ENCODE peak calls at places on chromosomes 13 and 19, in ten cellular contexts. One of them, this sample, is unnamed.

GRCh38 chr19:29514525-29515232 is 11.1 kb upstream of the VSTM2B start:
- DNase-seq in HCT116: no peak
- DNase-seq in K562: no peak
- DNase-seq in H1: no peak
- DNase-seq in HepG2: no peak
- DNase-seq in SK-N-SH: no peak
- DNase-seq in WTC11: no peak
- DNase-seq in A549: peak; percentile 59
- DNase-seq in endothelial cell of umbilical vein: no peak
- DNase-seq in GM12878: no peak
- DNase-seq in this sample: no peak

GRCh38 chr19:49165111-49165750 is 7.6 kb downstream of the TRPM4 start:
- DNase-seq in K562: no peak
- DNase-seq in SK-N-SH: no peak
- DNase-seq in HepG2: no peak
- DNase-seq in H1: no peak
- DNase-seq in WTC11: no peak
- DNase-seq in GM12878: no peak
- DNase-seq in HCT116: no peak
- DNase-seq in endothelial cell of umbilical vein: peak; percentile 85
- DNase-seq in A549: no peak
- DNase-seq in this sample: no peak

GRCh38 chr13:113726961-113727411 is 32.0 kb upstream of the TMEM255B start:
- DNase-seq in A549: no peak
- DNase-seq in HepG2: no peak
- DNase-seq in endothelial cell of umbilical vein: no peak
- DNase-seq in K562: no peak
- DNase-seq in SK-N-SH: no peak
- DNase-seq in H1: no peak
- DNase-seq in HCT116: no peak
- DNase-seq in GM12878: no peak
- DNase-seq in WTC11: no peak
- DNase-seq in this sample: no peak

GRCh38 chr19:24062222-24062621 is 24.8 kb upstream of the ZNF254 start:
- DNase-seq in K562: no peak
- DNase-seq in A549: no peak
- DNase-seq in SK-N-SH: no peak
- DNase-seq in WTC11: no peak
- DNase-seq in GM12878: no peak
- DNase-seq in HCT116: no peak
- DNase-seq in endothelial cell of umbilical vein: no peak
- DNase-seq in HepG2: no peak
- DNase-seq in H1: no peak
- DNase-seq in this sample: no peak

GRCh38 chr13:104143760-104144406 is 1077.7 kb upstream of the SLC10A2 start:
- DNase-seq in endothelial cell of umbilical vein: peak; percentile 19
- DNase-seq in HepG2: no peak
- DNase-seq in H1: no peak
- DNase-seq in A549: no peak
- DNase-seq in GM12878: no peak
- DNase-seq in HCT116: no peak
- DNase-seq in K562: no peak
- DNase-seq in SK-N-SH: no peak
- DNase-seq in WTC11: peak; percentile 14
- DNase-seq in this sample: no peak

GRCh38 chr19:51131780-51132680 is 7.3 kb downstream of the SIGLEC9 start:
- DNase-seq in SK-N-SH: peak; percentile 34
- DNase-seq in HCT116: peak; percentile 10
- DNase-seq in A549: peak; percentile 24
- DNase-seq in H1: no peak
- DNase-seq in K562: peak; percentile 70
- DNase-seq in endothelial cell of umbilical vein: peak; percentile 80
- DNase-seq in GM12878: no peak
- DNase-seq in WTC11: no peak
- DNase-seq in HepG2: no peak
- DNase-seq in this sample: peak; percentile 81

GRCh38 chr19:1945899-1946298 is 4.9 kb downstream of the CSNK1G2 start:
- DNase-seq in K562: peak; percentile 50
- DNase-seq in endothelial cell of umbilical vein: peak; percentile 16
- DNase-seq in HCT116: no peak
- DNase-seq in SK-N-SH: peak; percentile 93
- DNase-seq in WTC11: peak; percentile 91
- DNase-seq in H1: no peak
- DNase-seq in HepG2: peak; percentile 58
- DNase-seq in A549: peak; percentile 56
- DNase-seq in GM12878: no peak
- DNase-seq in this sample: no peak

GRCh38 chr13:96141032-96141431 is 51.1 kb downstream of the HS6ST3 start:
- DNase-seq in HepG2: peak; percentile 20
- DNase-seq in H1: no peak
- DNase-seq in endothelial cell of umbilical vein: no peak
- DNase-seq in A549: peak; percentile 25
- DNase-seq in K562: no peak
- DNase-seq in WTC11: no peak
- DNase-seq in GM12878: no peak
- DNase-seq in SK-N-SH: no peak
- DNase-seq in HCT116: no peak
- DNase-seq in this sample: peak; percentile 35

GRCh38 chr13:76297331-76297730 is 588.9 kb downstream of the KCTD12 start:
- DNase-seq in WTC11: no peak
- DNase-seq in HepG2: no peak
- DNase-seq in GM12878: no peak
- DNase-seq in SK-N-SH: no peak
- DNase-seq in endothelial cell of umbilical vein: no peak
- DNase-seq in H1: no peak
- DNase-seq in K562: no peak
- DNase-seq in A549: no peak
- DNase-seq in HCT116: no peak
- DNase-seq in this sample: no peak

GRCh38 chr13:36530861-36531590 is 98.7 kb downstream of the CCNA1 start:
- DNase-seq in endothelial cell of umbilical vein: peak; percentile 6
- DNase-seq in K562: no peak
- DNase-seq in GM12878: no peak
- DNase-seq in SK-N-SH: no peak
- DNase-seq in WTC11: no peak
- DNase-seq in HepG2: no peak
- DNase-seq in A549: no peak
- DNase-seq in H1: no peak
- DNase-seq in HCT116: no peak
- DNase-seq in this sample: peak; percentile 51

GRCh38 chr13:93473441-93474270 is 247.0 kb downstream of the GPC6 start:
- DNase-seq in WTC11: no peak
- DNase-seq in SK-N-SH: no peak
- DNase-seq in HCT116: no peak
- DNase-seq in GM12878: no peak
- DNase-seq in endothelial cell of umbilical vein: no peak
- DNase-seq in H1: no peak
- DNase-seq in A549: no peak
- DNase-seq in K562: no peak
- DNase-seq in HepG2: no peak
- DNase-seq in this sample: no peak

GRCh38 chr13:50643055-50643454 is 200.4 kb downstream of the DLEU7 start:
- DNase-seq in SK-N-SH: no peak
- DNase-seq in H1: no peak
- DNase-seq in WTC11: no peak
- DNase-seq in HCT116: no peak
- DNase-seq in A549: no peak
- DNase-seq in K562: no peak
- DNase-seq in endothelial cell of umbilical vein: no peak
- DNase-seq in GM12878: no peak
- DNase-seq in HepG2: no peak
- DNase-seq in this sample: peak; percentile 24

GRCh38 chr19:8462601-8463000 is 17.8 kb downstream of the HNRNPM start:
- DNase-seq in SK-N-SH: no peak
- DNase-seq in H1: no peak
- DNase-seq in A549: no peak
- DNase-seq in K562: no peak
- DNase-seq in HepG2: no peak
- DNase-seq in HCT116: no peak
- DNase-seq in WTC11: no peak
- DNase-seq in endothelial cell of umbilical vein: no peak
- DNase-seq in GM12878: no peak
- DNase-seq in this sample: no peak

GRCh38 chr19:3065675-3066357 is 3.5 kb upstream of the TLE5 start:
- DNase-seq in HepG2: peak; percentile 80
- DNase-seq in SK-N-SH: peak; percentile 13
- DNase-seq in WTC11: no peak
- DNase-seq in K562: no peak
- DNase-seq in HCT116: no peak
- DNase-seq in GM12878: peak; percentile 73
- DNase-seq in endothelial cell of umbilical vein: no peak
- DNase-seq in A549: no peak
- DNase-seq in H1: no peak
- DNase-seq in this sample: no peak

GRCh38 chr13:37715606-37716015 is 117.0 kb upstream of the POSTN start:
- DNase-seq in H1: no peak
- DNase-seq in GM12878: no peak
- DNase-seq in endothelial cell of umbilical vein: peak; percentile 93
- DNase-seq in HepG2: no peak
- DNase-seq in SK-N-SH: no peak
- DNase-seq in HCT116: no peak
- DNase-seq in A549: peak; percentile 11
- DNase-seq in WTC11: no peak
- DNase-seq in K562: no peak
- DNase-seq in this sample: peak; percentile 46

GRCh38 chr13:56558698-56559320 is 581.9 kb upstream of the PRR20A start:
- DNase-seq in GM12878: no peak
- DNase-seq in endothelial cell of umbilical vein: no peak
- DNase-seq in SK-N-SH: no peak
- DNase-seq in WTC11: no peak
- DNase-seq in A549: no peak
- DNase-seq in HepG2: no peak
- DNase-seq in H1: no peak
- DNase-seq in HCT116: no peak
- DNase-seq in K562: no peak
- DNase-seq in this sample: no peak
- TF ChIP-seq MAX in GM12878: no peak
- TF ChIP-seq MAX in endothelial cell of umbilical vein: no peak
- TF ChIP-seq MAX in SK-N-SH: no peak
- TF ChIP-seq MAX in WTC11: no peak
- TF ChIP-seq MAX in A549: no peak
- TF ChIP-seq MAX in HepG2: no peak
- TF ChIP-seq MAX in H1: no peak
- TF ChIP-seq MAX in HCT116: no peak
- TF ChIP-seq MAX in K562: no peak
- TF ChIP-seq MAX in this sample: no peak

GRCh38 chr19:34731019-34731829 is 2.8 kb upstream of the ZNF181 start:
- DNase-seq in H1: no peak
- DNase-seq in A549: no peak
- DNase-seq in K562: peak; percentile 53
- DNase-seq in HCT116: no peak
- DNase-seq in HepG2: no peak
- DNase-seq in endothelial cell of umbilical vein: no peak
- DNase-seq in GM12878: no peak
- DNase-seq in SK-N-SH: no peak
- DNase-seq in WTC11: no peak
- DNase-seq in this sample: no peak

GRCh38 chr19:34732548-34733255 is 1.3 kb upstream of the ZNF181 start:
- DNase-seq in A549: no peak
- DNase-seq in endothelial cell of umbilical vein: no peak
- DNase-seq in HCT116: no peak
- DNase-seq in H1: no peak
- DNase-seq in SK-N-SH: peak; percentile 30
- DNase-seq in WTC11: no peak
- DNase-seq in K562: peak; percentile 71
- DNase-seq in GM12878: no peak
- DNase-seq in HepG2: no peak
- DNase-seq in this sample: peak; percentile 8

GRCh38 chr19:34733826-34734600 is at the start of gene ZNF181:
- DNase-seq in H1: peak; percentile 67
- DNase-seq in K562: peak; percentile 87
- DNase-seq in WTC11: peak; percentile 88
- DNase-seq in HepG2: peak; percentile 86
- DNase-seq in A549: peak; percentile 98
- DNase-seq in SK-N-SH: peak; percentile 92
- DNase-seq in GM12878: peak; percentile 53
- DNase-seq in HCT116: peak; percentile 82
- DNase-seq in endothelial cell of umbilical vein: peak; percentile 90
- DNase-seq in this sample: peak; percentile 90

GRCh38 chr19:34733266-34733825 is 697 bp upstream of the ZNF181 start:
- DNase-seq in HCT116: no peak
- DNase-seq in HepG2: peak; percentile 80
- DNase-seq in SK-N-SH: peak; percentile 61
- DNase-seq in K562: peak; percentile 42
- DNase-seq in endothelial cell of umbilical vein: no peak
- DNase-seq in GM12878: no peak
- DNase-seq in WTC11: peak; percentile 36
- DNase-seq in H1: peak; percentile 17
- DNase-seq in A549: no peak
- DNase-seq in this sample: peak; percentile 83

GRCh38 chr19:34731964-34732363 is 2.1 kb upstream of the ZNF181 start:
- DNase-seq in K562: no peak
- DNase-seq in H1: no peak
- DNase-seq in SK-N-SH: no peak
- DNase-seq in endothelial cell of umbilical vein: no peak
- DNase-seq in HCT116: no peak
- DNase-seq in WTC11: no peak
- DNase-seq in HepG2: no peak
- DNase-seq in GM12878: no peak
- DNase-seq in A549: no peak
- DNase-seq in this sample: no peak
- TF ChIP-seq MAX in K562: no peak
- TF ChIP-seq MAX in H1: no peak
- TF ChIP-seq MAX in SK-N-SH: no peak
- TF ChIP-seq MAX in endothelial cell of umbilical vein: no peak
- TF ChIP-seq MAX in HCT116: no peak
- TF ChIP-seq MAX in WTC11: no peak
- TF ChIP-seq MAX in HepG2: no peak
- TF ChIP-seq MAX in GM12878: no peak
- TF ChIP-seq MAX in A549: no peak
- TF ChIP-seq MAX in this sample: no peak

DNA sequence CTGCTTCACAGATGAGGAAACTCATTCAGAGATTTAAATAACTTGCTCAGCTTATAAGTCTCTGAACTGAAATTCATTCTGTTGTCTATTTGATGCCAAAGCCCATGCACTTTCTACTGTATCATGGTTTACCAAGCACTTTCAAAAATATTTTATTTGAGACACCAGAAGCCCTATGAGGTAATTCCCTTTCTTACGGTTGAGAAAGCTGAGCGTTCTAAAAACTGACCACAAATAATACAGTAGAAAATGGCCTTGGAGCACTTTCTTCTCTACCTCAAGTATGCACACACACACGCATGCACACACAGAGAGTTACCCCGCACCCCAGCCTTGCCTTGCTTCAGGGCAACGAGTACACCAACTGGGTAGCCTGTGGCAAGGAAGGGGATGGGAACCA is 228.5 kb downstream of the RFC3 start:
- DNase-seq in GM12878: no peak
- DNase-seq in H1: no peak
- DNase-seq in A549: no peak
- DNase-seq in WTC11: no peak
- DNase-seq in endothelial cell of umbilical vein: no peak
- DNase-seq in HepG2: no peak
- DNase-seq in HCT116: no peak
- DNase-seq in K562: no peak
- DNase-seq in SK-N-SH: no peak
- DNase-seq in this sample: no peak
- TF ChIP-seq MAX in GM12878: no peak
- TF ChIP-seq MAX in H1: no peak
- TF ChIP-seq MAX in A549: no peak
- TF ChIP-seq MAX in WTC11: no peak
- TF ChIP-seq MAX in endothelial cell of umbilical vein: no peak
- TF ChIP-seq MAX in HepG2: no peak
- TF ChIP-seq MAX in HCT116: no peak
- TF ChIP-seq MAX in K562: no peak
- TF ChIP-seq MAX in SK-N-SH: no peak
- TF ChIP-seq MAX in this sample: no peak

GRCh38 chr13:28611654-28612131 is 47.2 kb upstream of the POMP start:
- DNase-seq in K562: no peak
- DNase-seq in A549: no peak
- DNase-seq in endothelial cell of umbilical vein: peak; percentile 23
- DNase-seq in HCT116: no peak
- DNase-seq in HepG2: no peak
- DNase-seq in GM12878: no peak
- DNase-seq in SK-N-SH: no peak
- DNase-seq in H1: no peak
- DNase-seq in WTC11: no peak
- DNase-seq in this sample: peak; percentile 78
- TF ChIP-seq MAX in K562: no peak
- TF ChIP-seq MAX in A549: no peak
- TF ChIP-seq MAX in endothelial cell of umbilical vein: no peak
- TF ChIP-seq MAX in HCT116: no peak
- TF ChIP-seq MAX in HepG2: no peak
- TF ChIP-seq MAX in GM12878: no peak
- TF ChIP-seq MAX in SK-N-SH: no peak
- TF ChIP-seq MAX in H1: no peak
- TF ChIP-seq MAX in WTC11: no peak
- TF ChIP-seq MAX in this sample: peak; percentile 52